ENCODE peak calls at places on chromosome 22, in nine cellular contexts. E is HTR-8/SVneo; U is Right ventricle myocardium superior; I is A549; N is nephron progenitor cell; X is activated naive CD8-positive, alpha-beta T cell treated with anti-CD3 and anti-CD28 coated beads, Interleukin-2, amount 50 U/mL, for 24 hours; R is T-helper 22 cell; L is hepatocyte; C is epithelial cell of esophagus. P is an unnamed sample.

GRCh38 chr22:20951932-20952380 is 15.1 kb upstream of the AIFM3 start:
- DNase-seq in E (no peak), U (no peak), I (no peak), N (no peak), X (no peak), R (no peak), L (peak), C (no peak), P (no peak)

GRCh38 chr22:42717197-42717967 is 3.3 kb downstream of the A4GALT start:
- DNase-seq in E (no peak), U (no peak), I (peak), N (peak), X (no peak), R (no peak), L (no peak), C (peak), P (no peak)

GRCh38 chr22:39214383-39215069 is 30.3 kb downstream of the PDGFB start:
- DNase-seq in E (no peak), U (no peak), I (peak), N (no peak), X (no peak), R (no peak), L (no peak), C (peak), P (no peak)

GRCh38 chr22:45212306-45212709 is 28.4 kb downstream of the KIAA0930 start:
- DNase-seq in E (peak), U (peak), I (peak), N (peak), X (no peak), R (no peak), L (peak), C (peak), P (no peak)

GRCh38 chr22:43277987-43278601 is 65.1 kb downstream of the SCUBE1 start:
- DNase-seq in E (no peak), U (no peak), I (no peak), N (peak), X (no peak), R (no peak), L (no peak), C (no peak), P (no peak)

GRCh38 chr22:30321461-30321860 is 5.3 kb downstream of the TBC1D10A start:
- DNase-seq in E (no peak), U (no peak), I (no peak), N (no peak), X (no peak), R (no peak), L (no peak), C (no peak), P (no peak)

GRCh38 chr22:49687333-49687732 is 140.3 kb downstream of the BRD1 start:
- DNase-seq in E (no peak), U (no peak), I (no peak), N (no peak), X (no peak), R (no peak), L (no peak), C (no peak), P (no peak)

GRCh38 chr22:31488346-31488883 is 1.2 kb downstream of the EIF4ENIF1 start:
- DNase-seq in E (no peak), U (no peak), I (no peak), N (no peak), X (no peak), R (no peak), L (no peak), C (no peak), P (no peak)

GRCh38 chr22:49186756-49187155 is 640.9 kb downstream of the BRD1 start:
- DNase-seq in E (no peak), U (no peak), I (no peak), N (no peak), X (no peak), R (no peak), L (no peak), C (no peak), P (no peak)

GRCh38 chr22:47189056-47189916 is 426.8 kb downstream of the TBC1D22A start:
- DNase-seq in E (no peak), U (peak), I (no peak), N (no peak), X (no peak), R (no peak), L (no peak), C (no peak), P (no peak)

GRCh38 chr22:28208036-28208435 is 289.0 kb upstream of the PITPNB start:
- DNase-seq in E (no peak), U (no peak), I (no peak), N (no peak), X (no peak), R (no peak), L (no peak), C (peak), P (no peak)

GRCh38 chr22:42292726-42293520 is 22.5 kb upstream of the TCF20 start:
- DNase-seq in E (no peak), U (no peak), I (no peak), N (no peak), X (no peak), R (no peak), L (no peak), C (no peak), P (no peak)

GRCh38 chr22:37464181-37464580 is 22.0 kb downstream of the MFNG start:
- DNase-seq in E (no peak), U (no peak), I (no peak), N (no peak), X (no peak), R (no peak), L (no peak), C (no peak), P (no peak)

GRCh38 chr22:39181778-39182177 is 29.3 kb upstream of the CBX7 start:
- DNase-seq in E (no peak), U (no peak), I (no peak), N (no peak), X (no peak), R (no peak), L (no peak), C (no peak), P (no peak)

GRCh38 chr22:40183029-40183581 is 5.4 kb downstream of the TNRC6B start:
- DNase-seq in E (peak), U (no peak), I (no peak), N (no peak), X (no peak), R (no peak), L (peak), C (peak), P (no peak)

GRCh38 chr22:48044484-48045060 is 1282.1 kb downstream of the TBC1D22A start:
- DNase-seq in E (no peak), U (no peak), I (no peak), N (no peak), X (no peak), R (no peak), L (no peak), C (no peak), P (no peak)

P was measured in activated CD4-positive, alpha-beta T cell treated with anti-CD3 and anti-CD28 coated beads, Interleukin-2, amount 50 U/mL, for 48 hours.